ENCODE peak calls at places on chromosomes 13 and 19, in six cellular contexts. One of them, this sample, is unnamed.

GRCh38 chr13:27665333-27665732 is 43.6 kb downstream of the POLR1D start:
- DNase-seq in K562: peak; percentile 5
- DNase-seq in GM12878: no peak
- DNase-seq in GM12891: no peak
- DNase-seq in H1: no peak
- DNase-seq in HepG2: no peak
- DNase-seq in this sample: no peak

GRCh38 chr19:2315818-2316353 is 7.9 kb upstream of the LINGO3 start:
- DNase-seq in K562: peak; percentile 66
- DNase-seq in GM12878: no peak
- DNase-seq in GM12891: no peak
- DNase-seq in H1: no peak
- DNase-seq in HepG2: peak; percentile 55
- DNase-seq in this sample: no peak

GRCh38 chr19:43779820-43780219 is 953 bp downstream of the KCNN4 start:
- DNase-seq in K562: peak; percentile 69
- DNase-seq in GM12878: no peak
- DNase-seq in GM12891: no peak
- DNase-seq in H1: no peak
- DNase-seq in HepG2: no peak
- DNase-seq in this sample: no peak

GRCh38 chr13:25906211-25906661 is 145.6 kb downstream of the SHISA2 start:
- DNase-seq in K562: no peak
- DNase-seq in GM12878: no peak
- DNase-seq in GM12891: no peak
- DNase-seq in H1: no peak
- DNase-seq in HepG2: no peak
- DNase-seq in this sample: no peak

GRCh38 chr19:10226376-10227214 is 4.5 kb downstream of the S1PR2 start:
- DNase-seq in K562: no peak
- DNase-seq in GM12878: no peak
- DNase-seq in GM12891: no peak
- DNase-seq in H1: no peak
- DNase-seq in HepG2: no peak
- DNase-seq in this sample: no peak

GRCh38 chr19:18433039-18433691 is 4.8 kb downstream of the ISYNA1 start:
- DNase-seq in K562: peak; percentile 59
- DNase-seq in GM12878: no peak
- DNase-seq in GM12891: no peak
- DNase-seq in H1: no peak
- DNase-seq in HepG2: no peak
- DNase-seq in this sample: peak; percentile 73

GRCh38 chr19:57110592-57111328 is 9.0 kb upstream of the USP29 start:
- DNase-seq in K562: no peak
- DNase-seq in GM12878: no peak
- DNase-seq in GM12891: no peak
- DNase-seq in H1: no peak
- DNase-seq in HepG2: no peak
- DNase-seq in this sample: no peak

GRCh38 chr13:22062478-22063205 is 391.8 kb downstream of the FGF9 start:
- DNase-seq in K562: no peak
- DNase-seq in GM12878: no peak
- DNase-seq in GM12891: no peak
- DNase-seq in H1: no peak
- DNase-seq in HepG2: no peak
- DNase-seq in this sample: no peak

GRCh38 chr13:25267715-25268114 is 19.6 kb downstream of the MTMR6 start:
- DNase-seq in K562: no peak
- DNase-seq in GM12878: no peak
- DNase-seq in GM12891: no peak
- DNase-seq in H1: no peak
- DNase-seq in HepG2: no peak
- DNase-seq in this sample: no peak

GRCh38 chr13:24664726-24665409 is 15.3 kb upstream of the ATP12A start:
- DNase-seq in K562: no peak
- DNase-seq in GM12878: no peak
- DNase-seq in GM12891: no peak
- DNase-seq in H1: no peak
- DNase-seq in HepG2: no peak
- DNase-seq in this sample: no peak

GRCh38 chr19:41821003-41821735 is 23.3 kb downstream of the LYPD4 start:
- DNase-seq in K562: peak; percentile 77
- DNase-seq in GM12878: peak; percentile 12
- DNase-seq in GM12891: peak; percentile 65
- DNase-seq in H1: peak; percentile 27
- DNase-seq in HepG2: peak; percentile 41
- DNase-seq in this sample: peak; percentile 56

GRCh38 chr19:6064016-6064702 is 46.1 kb downstream of the RFX2 start:
- DNase-seq in K562: no peak
- DNase-seq in GM12878: no peak
- DNase-seq in GM12891: no peak
- DNase-seq in H1: no peak
- DNase-seq in HepG2: no peak
- DNase-seq in this sample: no peak

GRCh38 chr19:19402656-19403372 is 2.7 kb upstream of the GATAD2A start:
- DNase-seq in K562: no peak
- DNase-seq in GM12878: no peak
- DNase-seq in GM12891: no peak
- DNase-seq in H1: no peak
- DNase-seq in HepG2: no peak
- DNase-seq in this sample: no peak

GRCh38 chr13:111093634-111094033 is 21.5 kb upstream of the ARHGEF7 start:
- DNase-seq in K562: no peak
- DNase-seq in GM12878: no peak
- DNase-seq in GM12891: no peak
- DNase-seq in H1: no peak
- DNase-seq in HepG2: no peak
- DNase-seq in this sample: no peak

GRCh38 chr13:106588367-106588766 is 20.4 kb upstream of the ARGLU1 start:
- DNase-seq in K562: no peak
- DNase-seq in GM12878: no peak
- DNase-seq in GM12891: no peak
- DNase-seq in H1: no peak
- DNase-seq in HepG2: no peak
- DNase-seq in this sample: no peak

GRCh38 chr19:7636691-7637373 is at the start of gene STXBP2:
- DNase-seq in K562: peak; percentile 98
- DNase-seq in GM12878: peak; percentile 35
- DNase-seq in GM12891: peak; percentile 100
- DNase-seq in H1: peak; percentile 64
- DNase-seq in HepG2: peak; percentile 61
- DNase-seq in this sample: peak; percentile 99

GRCh38 chr13:96519380-96519779 is 429.5 kb downstream of the HS6ST3 start:
- DNase-seq in K562: no peak
- DNase-seq in GM12878: no peak
- DNase-seq in GM12891: no peak
- DNase-seq in H1: no peak
- DNase-seq in HepG2: no peak
- DNase-seq in this sample: no peak

GRCh38 chr13:73336789-73337188 is 278.0 kb downstream of the KLF5 start:
- DNase-seq in K562: no peak
- DNase-seq in GM12878: no peak
- DNase-seq in GM12891: no peak
- DNase-seq in H1: no peak
- DNase-seq in HepG2: peak; percentile 19
- DNase-seq in this sample: no peak

GRCh38 chr13:45402641-45403040 is 15.5 kb downstream of the SLC25A30 start:
- DNase-seq in K562: no peak
- DNase-seq in GM12878: no peak
- DNase-seq in GM12891: no peak
- DNase-seq in H1: no peak
- DNase-seq in HepG2: no peak
- DNase-seq in this sample: no peak

GRCh38 chr19:46134527-46134926 is 10.0 kb upstream of the IGFL3 start:
- DNase-seq in K562: no peak
- DNase-seq in GM12878: no peak
- DNase-seq in GM12891: no peak
- DNase-seq in H1: no peak
- DNase-seq in HepG2: no peak
- DNase-seq in this sample: no peak

GRCh38 chr19:12838182-12838890 is at the start of gene MAST1:
- DNase-seq in K562: peak; percentile 88
- DNase-seq in GM12878: no peak
- DNase-seq in GM12891: peak; percentile 89
- DNase-seq in H1: no peak
- DNase-seq in HepG2: no peak
- DNase-seq in this sample: peak; percentile 73

DNA sequence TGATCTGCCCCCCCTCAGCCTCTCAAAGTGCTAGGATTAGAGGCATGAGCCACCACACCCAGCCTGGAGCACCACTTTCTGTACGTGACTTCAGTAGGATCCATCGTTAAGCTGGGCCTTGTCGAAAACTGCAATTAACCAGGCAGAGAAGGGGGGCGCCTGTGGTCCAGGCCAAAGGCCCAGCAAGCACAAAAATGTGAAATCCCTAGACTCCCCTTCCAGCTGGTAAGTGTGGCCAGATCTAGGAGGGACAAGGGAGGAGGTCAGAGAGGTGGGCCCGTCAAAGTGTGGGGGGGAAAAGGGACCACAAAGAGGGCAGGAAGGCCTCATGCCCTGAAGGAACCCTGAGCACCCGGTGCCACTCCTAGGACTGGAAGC is 13.8 kb downstream of the DDX39A start:
- DNase-seq in K562: peak; percentile 22
- DNase-seq in GM12878: no peak
- DNase-seq in GM12891: no peak
- DNase-seq in H1: no peak
- DNase-seq in HepG2: no peak
- DNase-seq in this sample: no peak
- TF ChIP-seq POLR2A in K562: no peak
- TF ChIP-seq POLR2A in GM12878: no peak
- TF ChIP-seq POLR2A in GM12891: no peak
- TF ChIP-seq POLR2A in H1: no peak
- TF ChIP-seq POLR2A in HepG2: no peak
- TF ChIP-seq POLR2A in this sample: no peak

GRCh38 chr19:17353386-17353785 is 16.0 kb downstream of the GTPBP3 start:
- DNase-seq in K562: no peak
- DNase-seq in GM12878: no peak
- DNase-seq in GM12891: no peak
- DNase-seq in H1: no peak
- DNase-seq in HepG2: no peak
- DNase-seq in this sample: no peak

GRCh38 chr19:17357078-17357666 is 19.8 kb downstream of the GTPBP3 start:
- DNase-seq in K562: no peak
- DNase-seq in GM12878: no peak
- DNase-seq in GM12891: no peak
- DNase-seq in H1: no peak
- DNase-seq in HepG2: no peak
- DNase-seq in this sample: no peak

GRCh38 chr19:17358395-17358794 is 18.7 kb downstream of the PLVAP start:
- DNase-seq in K562: peak; percentile 25
- DNase-seq in GM12878: no peak
- DNase-seq in GM12891: no peak
- DNase-seq in H1: no peak
- DNase-seq in HepG2: no peak
- DNase-seq in this sample: no peak

GRCh38 chr19:17359905-17360800 is 17.0 kb downstream of the PLVAP start:
- DNase-seq in K562: peak; percentile 10
- DNase-seq in GM12878: no peak
- DNase-seq in GM12891: no peak
- DNase-seq in H1: no peak
- DNase-seq in HepG2: no peak
- DNase-seq in this sample: no peak

GRCh38 chr19:17357724-17358123 is 19.4 kb downstream of the PLVAP start:
- DNase-seq in K562: peak; percentile 2
- DNase-seq in GM12878: no peak
- DNase-seq in GM12891: no peak
- DNase-seq in H1: no peak
- DNase-seq in HepG2: no peak
- DNase-seq in this sample: no peak
- TF ChIP-seq POLR2AphosphoS5 in K562: no peak
- TF ChIP-seq POLR2AphosphoS5 in GM12878: no peak
- TF ChIP-seq POLR2AphosphoS5 in GM12891: no peak
- TF ChIP-seq POLR2AphosphoS5 in H1: no peak
- TF ChIP-seq POLR2AphosphoS5 in HepG2: no peak
- TF ChIP-seq POLR2AphosphoS5 in this sample: no peak

GRCh38 chr19:991174-991931 is 7.2 kb downstream of the WDR18 start:
- DNase-seq in K562: peak; percentile 89
- DNase-seq in GM12878: no peak
- DNase-seq in GM12891: no peak
- DNase-seq in H1: no peak
- DNase-seq in HepG2: no peak
- DNase-seq in this sample: no peak
- TF ChIP-seq TAF1 in K562: no peak
- TF ChIP-seq TAF1 in GM12878: no peak
- TF ChIP-seq TAF1 in GM12891: no peak
- TF ChIP-seq TAF1 in H1: no peak
- TF ChIP-seq TAF1 in HepG2: no peak
- TF ChIP-seq TAF1 in this sample: no peak

GRCh38 chr19:35959968-35960320 is 23.8 kb downstream of the LRFN3 start:
- DNase-seq in K562: no peak
- DNase-seq in GM12878: no peak
- DNase-seq in GM12891: no peak
- DNase-seq in H1: no peak
- DNase-seq in HepG2: no peak
- DNase-seq in this sample: no peak
- TF ChIP-seq POLR2A in K562: no peak
- TF ChIP-seq POLR2A in GM12878: no peak
- TF ChIP-seq POLR2A in GM12891: no peak
- TF ChIP-seq POLR2A in H1: no peak
- TF ChIP-seq POLR2A in HepG2: no peak
- TF ChIP-seq POLR2A in this sample: no peak

GRCh38 chr13:40974460-40975407 is 44.4 kb downstream of the ELF1 start:
- DNase-seq in K562: peak; percentile 69
- DNase-seq in GM12878: no peak
- DNase-seq in GM12891: no peak
- DNase-seq in H1: no peak
- DNase-seq in HepG2: peak; percentile 65
- DNase-seq in this sample: no peak
- TF ChIP-seq POLR2AphosphoS5 in K562: peak; percentile 40
- TF ChIP-seq POLR2AphosphoS5 in GM12878: no peak
- TF ChIP-seq POLR2AphosphoS5 in GM12891: peak; percentile 54
- TF ChIP-seq POLR2AphosphoS5 in H1: no peak
- TF ChIP-seq POLR2AphosphoS5 in HepG2: no peak
- TF ChIP-seq POLR2AphosphoS5 in this sample: no peak

GRCh38 chr13:28743499-28744083 is 24.8 kb upstream of the SLC46A3 start:
- DNase-seq in K562: no peak
- DNase-seq in GM12878: no peak
- DNase-seq in GM12891: no peak
- DNase-seq in H1: no peak
- DNase-seq in HepG2: no peak
- DNase-seq in this sample: no peak

GRCh38 chr13:28743045-28743444 is 24.3 kb upstream of the SLC46A3 start:
- DNase-seq in K562: no peak
- DNase-seq in GM12878: no peak
- DNase-seq in GM12891: no peak
- DNase-seq in H1: no peak
- DNase-seq in HepG2: no peak
- DNase-seq in this sample: no peak

GRCh38 chr13:28735481-28736029 is 16.8 kb upstream of the SLC46A3 start:
- DNase-seq in K562: no peak
- DNase-seq in GM12878: no peak
- DNase-seq in GM12891: no peak
- DNase-seq in H1: no peak
- DNase-seq in HepG2: no peak
- DNase-seq in this sample: no peak

GRCh38 chr13:28741080-28741479 is 22.3 kb upstream of the SLC46A3 start:
- DNase-seq in K562: no peak
- DNase-seq in GM12878: no peak
- DNase-seq in GM12891: no peak
- DNase-seq in H1: no peak
- DNase-seq in HepG2: no peak
- DNase-seq in this sample: no peak

GRCh38 chr13:28739376-28739775 is 20.6 kb upstream of the SLC46A3 start:
- DNase-seq in K562: no peak
- DNase-seq in GM12878: no peak
- DNase-seq in GM12891: no peak
- DNase-seq in H1: no peak
- DNase-seq in HepG2: no peak
- DNase-seq in this sample: no peak
- TF ChIP-seq TAF1 in K562: no peak
- TF ChIP-seq TAF1 in GM12878: no peak
- TF ChIP-seq TAF1 in GM12891: no peak
- TF ChIP-seq TAF1 in H1: no peak
- TF ChIP-seq TAF1 in HepG2: no peak
- TF ChIP-seq TAF1 in this sample: no peak

This sample was measured in GM12892.